ENCODE peak calls at places on chromosomes 2 and 18, in eight cellular contexts. One of them, this sample, is unnamed.

GRCh38 chr18:52572036-52572750 is 232.2 kb downstream of the DCC start:
- DNase-seq in iris pigment epithelial cell: no peak
- DNase-seq in naive thymus-derived CD4-positive, alpha-beta T cell: no peak
- DNase-seq in EH: no peak
- DNase-seq in neural progenitor cell: no peak
- DNase-seq in NB4: no peak
- DNase-seq in activated CD4-positive, alpha-beta T cell treated with anti-CD3 and anti-CD28 coated beads, Interleukin-2, amount 50 U/mL, for 24 hours: no peak
- DNase-seq in HFF-Myc: no peak
- DNase-seq in this sample: no peak

GRCh38 chr2:217166241-217166640 is 306.4 kb upstream of the TNP1 start:
- DNase-seq in iris pigment epithelial cell: peak; percentile 71
- DNase-seq in naive thymus-derived CD4-positive, alpha-beta T cell: no peak
- DNase-seq in EH: peak; percentile 61
- DNase-seq in neural progenitor cell: peak; percentile 84
- DNase-seq in NB4: peak; percentile 60
- DNase-seq in activated CD4-positive, alpha-beta T cell treated with anti-CD3 and anti-CD28 coated beads, Interleukin-2, amount 50 U/mL, for 24 hours: no peak
- DNase-seq in HFF-Myc: peak; percentile 25
- DNase-seq in this sample: peak; percentile 51

GRCh38 chr18:46756559-46757201 is at the start of gene ST8SIA5:
- DNase-seq in iris pigment epithelial cell: no peak
- DNase-seq in naive thymus-derived CD4-positive, alpha-beta T cell: no peak
- DNase-seq in EH: no peak
- DNase-seq in neural progenitor cell: peak; percentile 80
- DNase-seq in NB4: no peak
- DNase-seq in activated CD4-positive, alpha-beta T cell treated with anti-CD3 and anti-CD28 coated beads, Interleukin-2, amount 50 U/mL, for 24 hours: no peak
- DNase-seq in HFF-Myc: no peak
- DNase-seq in this sample: no peak

GRCh38 chr2:230256735-230257332 is 31.3 kb downstream of the SP140 start:
- DNase-seq in iris pigment epithelial cell: no peak
- DNase-seq in naive thymus-derived CD4-positive, alpha-beta T cell: no peak
- DNase-seq in EH: no peak
- DNase-seq in neural progenitor cell: no peak
- DNase-seq in NB4: no peak
- DNase-seq in activated CD4-positive, alpha-beta T cell treated with anti-CD3 and anti-CD28 coated beads, Interleukin-2, amount 50 U/mL, for 24 hours: no peak
- DNase-seq in HFF-Myc: no peak
- DNase-seq in this sample: no peak

GRCh38 chr2:77720115-77720514 is 197.9 kb upstream of the LRRTM4 start:
- DNase-seq in iris pigment epithelial cell: no peak
- DNase-seq in naive thymus-derived CD4-positive, alpha-beta T cell: no peak
- DNase-seq in EH: no peak
- DNase-seq in neural progenitor cell: no peak
- DNase-seq in NB4: no peak
- DNase-seq in activated CD4-positive, alpha-beta T cell treated with anti-CD3 and anti-CD28 coated beads, Interleukin-2, amount 50 U/mL, for 24 hours: no peak
- DNase-seq in HFF-Myc: no peak
- DNase-seq in this sample: no peak

GRCh38 chr2:34102359-34102758 is 503.3 kb upstream of the FAM98A start:
- DNase-seq in iris pigment epithelial cell: peak; percentile 37
- DNase-seq in naive thymus-derived CD4-positive, alpha-beta T cell: no peak
- DNase-seq in EH: peak; percentile 66
- DNase-seq in neural progenitor cell: no peak
- DNase-seq in NB4: no peak
- DNase-seq in activated CD4-positive, alpha-beta T cell treated with anti-CD3 and anti-CD28 coated beads, Interleukin-2, amount 50 U/mL, for 24 hours: no peak
- DNase-seq in HFF-Myc: no peak
- DNase-seq in this sample: peak; percentile 90

GRCh38 chr2:238872026-238872425 is 24.1 kb downstream of the TWIST2 start:
- DNase-seq in iris pigment epithelial cell: no peak
- DNase-seq in naive thymus-derived CD4-positive, alpha-beta T cell: no peak
- DNase-seq in EH: no peak
- DNase-seq in neural progenitor cell: no peak
- DNase-seq in NB4: no peak
- DNase-seq in activated CD4-positive, alpha-beta T cell treated with anti-CD3 and anti-CD28 coated beads, Interleukin-2, amount 50 U/mL, for 24 hours: no peak
- DNase-seq in HFF-Myc: no peak
- DNase-seq in this sample: no peak

GRCh38 chr2:218434456-218434855 is 15.5 kb downstream of the VIL1 start:
- DNase-seq in iris pigment epithelial cell: no peak
- DNase-seq in naive thymus-derived CD4-positive, alpha-beta T cell: no peak
- DNase-seq in EH: no peak
- DNase-seq in neural progenitor cell: no peak
- DNase-seq in NB4: no peak
- DNase-seq in activated CD4-positive, alpha-beta T cell treated with anti-CD3 and anti-CD28 coated beads, Interleukin-2, amount 50 U/mL, for 24 hours: no peak
- DNase-seq in HFF-Myc: no peak
- DNase-seq in this sample: no peak

GRCh38 chr2:121521359-121521758 is 9.3 kb upstream of the RNU4ATAC start:
- DNase-seq in iris pigment epithelial cell: no peak
- DNase-seq in naive thymus-derived CD4-positive, alpha-beta T cell: no peak
- DNase-seq in EH: no peak
- DNase-seq in neural progenitor cell: peak; percentile 67
- DNase-seq in NB4: no peak
- DNase-seq in activated CD4-positive, alpha-beta T cell treated with anti-CD3 and anti-CD28 coated beads, Interleukin-2, amount 50 U/mL, for 24 hours: no peak
- DNase-seq in HFF-Myc: no peak
- DNase-seq in this sample: no peak

GRCh38 chr2:164430166-164430783 is 191.0 kb downstream of the GRB14 start:
- DNase-seq in iris pigment epithelial cell: peak; percentile 57
- DNase-seq in naive thymus-derived CD4-positive, alpha-beta T cell: no peak
- DNase-seq in EH: peak; percentile 53
- DNase-seq in neural progenitor cell: peak; percentile 70
- DNase-seq in NB4: peak; percentile 49
- DNase-seq in activated CD4-positive, alpha-beta T cell treated with anti-CD3 and anti-CD28 coated beads, Interleukin-2, amount 50 U/mL, for 24 hours: no peak
- DNase-seq in HFF-Myc: peak; percentile 10
- DNase-seq in this sample: peak; percentile 59

GRCh38 chr2:196225213-196225612 is 53.8 kb upstream of the STK17B start:
- DNase-seq in iris pigment epithelial cell: peak; percentile 51
- DNase-seq in naive thymus-derived CD4-positive, alpha-beta T cell: no peak
- DNase-seq in EH: peak; percentile 77
- DNase-seq in neural progenitor cell: no peak
- DNase-seq in NB4: no peak
- DNase-seq in activated CD4-positive, alpha-beta T cell treated with anti-CD3 and anti-CD28 coated beads, Interleukin-2, amount 50 U/mL, for 24 hours: no peak
- DNase-seq in HFF-Myc: no peak
- DNase-seq in this sample: peak; percentile 51

GRCh38 chr18:9100796-9101195 is 1.7 kb upstream of the NDUFV2 start:
- DNase-seq in iris pigment epithelial cell: no peak
- DNase-seq in naive thymus-derived CD4-positive, alpha-beta T cell: no peak
- DNase-seq in EH: peak; percentile 63
- DNase-seq in neural progenitor cell: no peak
- DNase-seq in NB4: no peak
- DNase-seq in activated CD4-positive, alpha-beta T cell treated with anti-CD3 and anti-CD28 coated beads, Interleukin-2, amount 50 U/mL, for 24 hours: no peak
- DNase-seq in HFF-Myc: no peak
- DNase-seq in this sample: no peak

GRCh38 chr2:98269274-98269673 is 77.0 kb upstream of the CNGA3 start:
- DNase-seq in iris pigment epithelial cell: peak; percentile 67
- DNase-seq in naive thymus-derived CD4-positive, alpha-beta T cell: no peak
- DNase-seq in EH: peak; percentile 61
- DNase-seq in neural progenitor cell: peak; percentile 66
- DNase-seq in NB4: peak; percentile 66
- DNase-seq in activated CD4-positive, alpha-beta T cell treated with anti-CD3 and anti-CD28 coated beads, Interleukin-2, amount 50 U/mL, for 24 hours: no peak
- DNase-seq in HFF-Myc: peak; percentile 6
- DNase-seq in this sample: peak; percentile 69

GRCh38 chr18:12384261-12384660 is 7.2 kb upstream of the AFG3L2 start:
- DNase-seq in iris pigment epithelial cell: no peak
- DNase-seq in naive thymus-derived CD4-positive, alpha-beta T cell: no peak
- DNase-seq in EH: no peak
- DNase-seq in neural progenitor cell: no peak
- DNase-seq in NB4: no peak
- DNase-seq in activated CD4-positive, alpha-beta T cell treated with anti-CD3 and anti-CD28 coated beads, Interleukin-2, amount 50 U/mL, for 24 hours: no peak
- DNase-seq in HFF-Myc: no peak
- DNase-seq in this sample: no peak

GRCh38 chr2:177598321-177598922 is 205.8 kb downstream of the AGPS start:
- DNase-seq in iris pigment epithelial cell: peak; percentile 29
- DNase-seq in naive thymus-derived CD4-positive, alpha-beta T cell: no peak
- DNase-seq in EH: peak; percentile 27
- DNase-seq in neural progenitor cell: no peak
- DNase-seq in NB4: no peak
- DNase-seq in activated CD4-positive, alpha-beta T cell treated with anti-CD3 and anti-CD28 coated beads, Interleukin-2, amount 50 U/mL, for 24 hours: no peak
- DNase-seq in HFF-Myc: peak; percentile 43
- DNase-seq in this sample: no peak

GRCh38 chr2:225779829-225780228 is 380.3 kb downstream of the NYAP2 start:
- DNase-seq in iris pigment epithelial cell: no peak
- DNase-seq in naive thymus-derived CD4-positive, alpha-beta T cell: no peak
- DNase-seq in EH: no peak
- DNase-seq in neural progenitor cell: no peak
- DNase-seq in NB4: no peak
- DNase-seq in activated CD4-positive, alpha-beta T cell treated with anti-CD3 and anti-CD28 coated beads, Interleukin-2, amount 50 U/mL, for 24 hours: no peak
- DNase-seq in HFF-Myc: no peak
- DNase-seq in this sample: no peak

GRCh38 chr18:23137093-23137640 is 1.9 kb downstream of the CABLES1 start:
- DNase-seq in iris pigment epithelial cell: no peak
- DNase-seq in naive thymus-derived CD4-positive, alpha-beta T cell: no peak
- DNase-seq in EH: peak; percentile 20
- DNase-seq in neural progenitor cell: peak; percentile 36
- DNase-seq in NB4: peak; percentile 66
- DNase-seq in activated CD4-positive, alpha-beta T cell treated with anti-CD3 and anti-CD28 coated beads, Interleukin-2, amount 50 U/mL, for 24 hours: no peak
- DNase-seq in HFF-Myc: no peak
- DNase-seq in this sample: no peak

GRCh38 chr2:74325815-74326214 is 17.4 kb downstream of the SLC4A5 start:
- DNase-seq in iris pigment epithelial cell: no peak
- DNase-seq in naive thymus-derived CD4-positive, alpha-beta T cell: no peak
- DNase-seq in EH: no peak
- DNase-seq in neural progenitor cell: no peak
- DNase-seq in NB4: no peak
- DNase-seq in activated CD4-positive, alpha-beta T cell treated with anti-CD3 and anti-CD28 coated beads, Interleukin-2, amount 50 U/mL, for 24 hours: no peak
- DNase-seq in HFF-Myc: no peak
- DNase-seq in this sample: no peak

GRCh38 chr2:156580501-156580900 is 144.3 kb downstream of the GPD2 start:
- DNase-seq in iris pigment epithelial cell: no peak
- DNase-seq in naive thymus-derived CD4-positive, alpha-beta T cell: no peak
- DNase-seq in EH: no peak
- DNase-seq in neural progenitor cell: no peak
- DNase-seq in NB4: no peak
- DNase-seq in activated CD4-positive, alpha-beta T cell treated with anti-CD3 and anti-CD28 coated beads, Interleukin-2, amount 50 U/mL, for 24 hours: no peak
- DNase-seq in HFF-Myc: no peak
- DNase-seq in this sample: no peak

GRCh38 chr18:9366126-9366714 is 31.6 kb downstream of the TWSG1 start:
- DNase-seq in iris pigment epithelial cell: peak; percentile 39
- DNase-seq in naive thymus-derived CD4-positive, alpha-beta T cell: no peak
- DNase-seq in EH: peak; percentile 39
- DNase-seq in neural progenitor cell: peak; percentile 59
- DNase-seq in NB4: no peak
- DNase-seq in activated CD4-positive, alpha-beta T cell treated with anti-CD3 and anti-CD28 coated beads, Interleukin-2, amount 50 U/mL, for 24 hours: no peak
- DNase-seq in HFF-Myc: peak; percentile 44
- DNase-seq in this sample: peak; percentile 89

GRCh38 chr2:231110551-231110950 is 14.3 kb downstream of the HTR2B start:
- DNase-seq in iris pigment epithelial cell: peak; percentile 51
- DNase-seq in naive thymus-derived CD4-positive, alpha-beta T cell: no peak
- DNase-seq in EH: peak; percentile 75
- DNase-seq in neural progenitor cell: no peak
- DNase-seq in NB4: peak; percentile 35
- DNase-seq in activated CD4-positive, alpha-beta T cell treated with anti-CD3 and anti-CD28 coated beads, Interleukin-2, amount 50 U/mL, for 24 hours: no peak
- DNase-seq in HFF-Myc: peak; percentile 61
- DNase-seq in this sample: no peak

GRCh38 chr2:26731714-26732113 is 32.4 kb upstream of the SLC35F6 start:
- DNase-seq in iris pigment epithelial cell: no peak
- DNase-seq in naive thymus-derived CD4-positive, alpha-beta T cell: no peak
- DNase-seq in EH: no peak
- DNase-seq in neural progenitor cell: no peak
- DNase-seq in NB4: no peak
- DNase-seq in activated CD4-positive, alpha-beta T cell treated with anti-CD3 and anti-CD28 coated beads, Interleukin-2, amount 50 U/mL, for 24 hours: no peak
- DNase-seq in HFF-Myc: no peak
- DNase-seq in this sample: no peak

GRCh38 chr2:20638014-20638413 is 12.9 kb downstream of the HS1BP3 start:
- DNase-seq in iris pigment epithelial cell: no peak
- DNase-seq in naive thymus-derived CD4-positive, alpha-beta T cell: no peak
- DNase-seq in EH: no peak
- DNase-seq in neural progenitor cell: no peak
- DNase-seq in NB4: no peak
- DNase-seq in activated CD4-positive, alpha-beta T cell treated with anti-CD3 and anti-CD28 coated beads, Interleukin-2, amount 50 U/mL, for 24 hours: no peak
- DNase-seq in HFF-Myc: no peak
- DNase-seq in this sample: no peak

GRCh38 chr2:199019898-199020507 is 437.7 kb downstream of the SATB2 start:
- DNase-seq in iris pigment epithelial cell: peak; percentile 32
- DNase-seq in naive thymus-derived CD4-positive, alpha-beta T cell: no peak
- DNase-seq in EH: peak; percentile 55
- DNase-seq in neural progenitor cell: peak; percentile 66
- DNase-seq in NB4: peak; percentile 64
- DNase-seq in activated CD4-positive, alpha-beta T cell treated with anti-CD3 and anti-CD28 coated beads, Interleukin-2, amount 50 U/mL, for 24 hours: no peak
- DNase-seq in HFF-Myc: peak; percentile 31
- DNase-seq in this sample: peak; percentile 25

GRCh38 chr2:38203455-38203810 is 127.5 kb upstream of the CYP1B1 start:
- DNase-seq in iris pigment epithelial cell: no peak
- DNase-seq in naive thymus-derived CD4-positive, alpha-beta T cell: no peak
- DNase-seq in EH: no peak
- DNase-seq in neural progenitor cell: no peak
- DNase-seq in NB4: no peak
- DNase-seq in activated CD4-positive, alpha-beta T cell treated with anti-CD3 and anti-CD28 coated beads, Interleukin-2, amount 50 U/mL, for 24 hours: no peak
- DNase-seq in HFF-Myc: no peak
- DNase-seq in this sample: no peak

GRCh38 chr2:237647176-237648015 is 20.0 kb downstream of the LRRFIP1 start:
- DNase-seq in iris pigment epithelial cell: no peak
- DNase-seq in naive thymus-derived CD4-positive, alpha-beta T cell: no peak
- DNase-seq in EH: no peak
- DNase-seq in neural progenitor cell: no peak
- DNase-seq in NB4: no peak
- DNase-seq in activated CD4-positive, alpha-beta T cell treated with anti-CD3 and anti-CD28 coated beads, Interleukin-2, amount 50 U/mL, for 24 hours: no peak
- DNase-seq in HFF-Myc: no peak
- DNase-seq in this sample: no peak

GRCh38 chr18:37783771-37784170 is 218.2 kb upstream of the CELF4 start:
- DNase-seq in iris pigment epithelial cell: no peak
- DNase-seq in naive thymus-derived CD4-positive, alpha-beta T cell: no peak
- DNase-seq in EH: no peak
- DNase-seq in neural progenitor cell: no peak
- DNase-seq in NB4: no peak
- DNase-seq in activated CD4-positive, alpha-beta T cell treated with anti-CD3 and anti-CD28 coated beads, Interleukin-2, amount 50 U/mL, for 24 hours: no peak
- DNase-seq in HFF-Myc: no peak
- DNase-seq in this sample: no peak

GRCh38 chr2:146212602-146213001 is 1632.2 kb upstream of the ACVR2A start:
- DNase-seq in iris pigment epithelial cell: no peak
- DNase-seq in naive thymus-derived CD4-positive, alpha-beta T cell: no peak
- DNase-seq in EH: no peak
- DNase-seq in neural progenitor cell: no peak
- DNase-seq in NB4: no peak
- DNase-seq in activated CD4-positive, alpha-beta T cell treated with anti-CD3 and anti-CD28 coated beads, Interleukin-2, amount 50 U/mL, for 24 hours: no peak
- DNase-seq in HFF-Myc: no peak
- DNase-seq in this sample: no peak

GRCh38 chr2:6960659-6961058 is 43.4 kb downstream of the RNF144A start:
- DNase-seq in iris pigment epithelial cell: peak; percentile 82
- DNase-seq in naive thymus-derived CD4-positive, alpha-beta T cell: no peak
- DNase-seq in EH: no peak
- DNase-seq in neural progenitor cell: no peak
- DNase-seq in NB4: no peak
- DNase-seq in activated CD4-positive, alpha-beta T cell treated with anti-CD3 and anti-CD28 coated beads, Interleukin-2, amount 50 U/mL, for 24 hours: no peak
- DNase-seq in HFF-Myc: no peak
- DNase-seq in this sample: no peak

GRCh38 chr2:84619784-84620371 is 103.6 kb downstream of the DNAH6 start:
- DNase-seq in iris pigment epithelial cell: no peak
- DNase-seq in naive thymus-derived CD4-positive, alpha-beta T cell: no peak
- DNase-seq in EH: no peak
- DNase-seq in neural progenitor cell: no peak
- DNase-seq in NB4: no peak
- DNase-seq in activated CD4-positive, alpha-beta T cell treated with anti-CD3 and anti-CD28 coated beads, Interleukin-2, amount 50 U/mL, for 24 hours: no peak
- DNase-seq in HFF-Myc: no peak
- DNase-seq in this sample: no peak

GRCh38 chr2:233775414-233775813 is 2.7 kb upstream of the MROH2A start:
- DNase-seq in iris pigment epithelial cell: no peak
- DNase-seq in naive thymus-derived CD4-positive, alpha-beta T cell: no peak
- DNase-seq in EH: no peak
- DNase-seq in neural progenitor cell: no peak
- DNase-seq in NB4: no peak
- DNase-seq in activated CD4-positive, alpha-beta T cell treated with anti-CD3 and anti-CD28 coated beads, Interleukin-2, amount 50 U/mL, for 24 hours: no peak
- DNase-seq in HFF-Myc: no peak
- DNase-seq in this sample: no peak

GRCh38 chr2:172285010-172285621 is 142.3 kb upstream of the ITGA6 start:
- DNase-seq in iris pigment epithelial cell: peak; percentile 56
- DNase-seq in naive thymus-derived CD4-positive, alpha-beta T cell: no peak
- DNase-seq in EH: peak; percentile 93
- DNase-seq in neural progenitor cell: peak; percentile 92
- DNase-seq in NB4: peak; percentile 72
- DNase-seq in activated CD4-positive, alpha-beta T cell treated with anti-CD3 and anti-CD28 coated beads, Interleukin-2, amount 50 U/mL, for 24 hours: no peak
- DNase-seq in HFF-Myc: peak; percentile 44
- DNase-seq in this sample: no peak

GRCh38 chr2:201950606-201951005 is 83.0 kb upstream of the FZD7 start:
- DNase-seq in iris pigment epithelial cell: peak; percentile 51
- DNase-seq in naive thymus-derived CD4-positive, alpha-beta T cell: no peak
- DNase-seq in EH: peak; percentile 45
- DNase-seq in neural progenitor cell: no peak
- DNase-seq in NB4: no peak
- DNase-seq in activated CD4-positive, alpha-beta T cell treated with anti-CD3 and anti-CD28 coated beads, Interleukin-2, amount 50 U/mL, for 24 hours: no peak
- DNase-seq in HFF-Myc: no peak
- DNase-seq in this sample: peak; percentile 77

This sample was measured in epithelial cell of esophagus.